ENCODE peak calls at places on chromosomes 7 and 10, in seven cellular contexts. W, B, I, F, Z, H and X are unnamed samples.

GRCh38 chr10:78134919-78135318 is 101.3 kb downstream of the RPS24 start:
- DNase-seq in Z (peak; percentile 53), B (peak; percentile 79), F (no peak), I (no peak), H (no peak), W (no peak), X (no peak)

GRCh38 chr7:111098011-111098925 is 7.3 kb downstream of the LRRN3 start:
- DNase-seq in B (no peak), W (no peak), F (peak; percentile 18), I (no peak), H (no peak), Z (peak; percentile 83), X (no peak)

GRCh38 chr10:48606530-48607355 is 1.9 kb upstream of the ARHGAP22 start:
- DNase-seq in W (no peak), Z (no peak), H (no peak), F (no peak), B (no peak), I (no peak), X (no peak)

GRCh38 chr7:101911800-101912705 is 94.6 kb downstream of the CUX1 start:
- DNase-seq in I (no peak), B (peak; percentile 60), W (no peak), H (no peak), Z (no peak), F (no peak), X (peak; percentile 53)

GRCh38 chr10:116716381-116716780 is 26.0 kb downstream of the HSPA12A start:
- DNase-seq in W (no peak), F (no peak), I (no peak), Z (no peak), H (no peak), B (no peak), X (no peak)

GRCh38 chr10:2921956-2922680 is 145.2 kb upstream of the PFKP start:
- DNase-seq in H (no peak), F (no peak), W (no peak), B (no peak), Z (peak; percentile 25), I (no peak), X (no peak)

GRCh38 chr7:3453398-3453797 is 152.3 kb downstream of the SDK1 start:
- DNase-seq in I (no peak), H (no peak), W (peak; percentile 5), F (no peak), Z (peak; percentile 52), B (no peak), X (no peak)

GRCh38 chr7:463362-464176 is 56.1 kb downstream of the PDGFA start:
- DNase-seq in F (no peak), W (no peak), H (no peak), Z (no peak), I (no peak), B (no peak), X (peak; percentile 63)

GRCh38 chr7:44156453-44157010 is 15.4 kb upstream of the MYL7 start:
- DNase-seq in I (no peak), F (no peak), B (no peak), Z (no peak), W (no peak), H (no peak), X (no peak)

GRCh38 chr7:80781561-80781979 is 137.3 kb downstream of the SEMA3C start:
- DNase-seq in I (peak; percentile 86), H (peak; percentile 46), B (no peak), Z (peak; percentile 13), F (peak; percentile 50), W (no peak), X (no peak)

GRCh38 chr10:2984682-2985081 is 82.7 kb upstream of the PFKP start:
- DNase-seq in Z (no peak), H (no peak), F (no peak), B (no peak), W (no peak), I (no peak), X (no peak)

GRCh38 chr10:72164617-72165016 is 51.2 kb upstream of the ANAPC16 start:
- DNase-seq in B (peak; percentile 32), I (no peak), W (no peak), Z (no peak), F (no peak), H (no peak), X (no peak)

GRCh38 chr7:34296663-34297062 is 361.4 kb upstream of the NPSR1 start:
- DNase-seq in F (no peak), B (no peak), I (no peak), W (no peak), H (no peak), Z (no peak), X (no peak)

GRCh38 chr10:68096913-68097509 is 12.3 kb upstream of the MYPN start:
- DNase-seq in Z (peak; percentile 41), W (peak; percentile 50), B (no peak), F (peak; percentile 80), H (peak; percentile 45), I (no peak), X (no peak)

GRCh38 chr7:30755384-30756154 is 3.6 kb downstream of the INMT start:
- DNase-seq in F (no peak), W (no peak), H (no peak), I (no peak), B (no peak), Z (no peak), X (no peak)

GRCh38 chr7:105806592-105807266 is 69.7 kb downstream of the ATXN7L1 start:
- DNase-seq in F (no peak), B (no peak), I (no peak), H (peak; percentile 35), Z (peak; percentile 18), W (no peak), X (no peak)

GRCh38 chr10:110355181-110355831 is 50.6 kb upstream of the SMNDC1 start:
- DNase-seq in I (no peak), H (no peak), F (no peak), Z (no peak), W (no peak), B (no peak), X (peak; percentile 83)

GRCh38 chr7:47816647-47817046 is 131.6 kb downstream of the PKD1L1 start:
- DNase-seq in B (no peak), I (no peak), W (no peak), F (no peak), Z (no peak), H (no peak), X (no peak)

GRCh38 chr10:97456034-97456685 is 10.2 kb downstream of the ZDHHC16 start:
- DNase-seq in W (no peak), B (no peak), F (no peak), H (no peak), I (no peak), Z (no peak), X (no peak)
- TF ChIP-seq POLR2AphosphoS5 in W (no peak), B (no peak), F (no peak), H (no peak), I (no peak), Z (no peak), X (no peak)

GRCh38 chr10:97004591-97004990 is 172.5 kb downstream of the LCOR start:
- DNase-seq in Z (no peak), B (no peak), W (no peak), F (no peak), H (no peak), I (no peak), X (no peak)

GRCh38 chr10:97003151-97003803 is 171.2 kb downstream of the LCOR start:
- DNase-seq in B (no peak), I (no peak), H (no peak), F (no peak), W (no peak), Z (no peak), X (no peak)

GRCh38 chr10:97001183-97001991 is 169.3 kb downstream of the LCOR start:
- DNase-seq in H (no peak), F (no peak), W (no peak), Z (no peak), I (no peak), B (no peak), X (no peak)

GRCh38 chr10:97003804-97004201 is 171.7 kb downstream of the LCOR start:
- DNase-seq in H (no peak), B (no peak), F (no peak), I (no peak), W (no peak), Z (no peak), X (no peak)

GRCh38 chr10:97002670-97003069 is 170.6 kb downstream of the LCOR start:
- DNase-seq in F (no peak), B (no peak), Z (no peak), I (no peak), H (no peak), W (no peak), X (no peak)
- H3K4me1 ChIP-seq in F (no peaks in the 10 kb centered on the region), B (peaks cover 3% of the 10 kb centered on the region), Z (no peaks in the 10 kb centered on the region), I (no peaks in the 10 kb centered on the region), H (peaks cover 8% of the 10 kb centered on the region), W (no peaks in the 10 kb centered on the region), X (no peaks in the 10 kb centered on the region)

GRCh38 chr10:15630353-15630752 is 89.4 kb downstream of the ITGA8 start:
- DNase-seq in Z (no peak), H (no peak), F (no peak), B (no peak), I (no peak), W (no peak), X (no peak)
- TF ChIP-seq POLR2AphosphoS5 in Z (no peak), H (no peak), F (no peak), B (no peak), I (no peak), W (no peak), X (no peak)

GRCh38 chr10:122307669-122308486 is 36.8 kb downstream of the BTBD16 start:
- DNase-seq in W (no peak), F (peak; percentile 97), B (no peak), H (no peak), Z (no peak), I (peak; percentile 57), X (no peak)
- H3K4me1 ChIP-seq in W (no peaks in the 10 kb centered on the region), F (peaks cover 28% of the 10 kb centered on the region), B (peaks cover 3% of the 10 kb centered on the region), H (peaks cover 38% of the 10 kb centered on the region), Z (peaks cover 2% of the 10 kb centered on the region), I (no peaks in the 10 kb centered on the region), X (no peaks in the 10 kb centered on the region)

GRCh38 chr7:16753102-16753931 is at the start of gene TSPAN13:
- DNase-seq in I (peak; percentile 94), Z (peak; percentile 97), B (peak; percentile 94), F (peak; percentile 86), W (peak; percentile 87), H (peak; percentile 94), X (peak; percentile 95)
- TF ChIP-seq POLR2AphosphoS5 in I (peak; percentile 75), Z (peak; percentile 63), B (peak; percentile 36), F (peak; percentile 66), W (no peak), H (no peak), X (peak; percentile 39)